ENCODE peak calls at places on chromosomes 11 and 22, in nine cellular contexts. H is ovary, P is CD14-positive monocyte, O is AG09309, E is cardiac fibroblast, J is WTC11, G is endodermal cell, M is fibroblast of pulmonary artery, R is sigmoid colon. T is an unnamed sample.

GRCh38 chr11:120039031-120039430 is 98.9 kb downstream of the TRIM29 start:
- DNase-seq in H (no peak), P (no peak), O (no peak), E (no peak), J (no peak), G (peak), M (no peak), R (no peak), T (no peak)

GRCh38 chr11:130215531-130216220 is 56.1 kb downstream of the ST14 start:
- DNase-seq in H (peak), P (no peak), O (no peak), E (no peak), J (peak), G (peak), M (no peak), R (no peak), T (no peak)

GRCh38 chr11:926341-926916 is 759 bp downstream of the AP2A2 start:
- DNase-seq in H (no peak), P (no peak), O (peak), E (peak), J (no peak), G (peak), M (peak), R (no peak), T (peak)

GRCh38 chr11:86749376-86749775 is 51.0 kb upstream of the PRSS23 start:
- DNase-seq in H (no peak), P (no peak), O (no peak), E (no peak), J (peak), G (peak), M (no peak), R (no peak), T (no peak)

GRCh38 chr11:126080206-126080941 is 17.7 kb upstream of the CDON start:
- DNase-seq in H (no peak), P (no peak), O (no peak), E (peak), J (no peak), G (peak), M (no peak), R (no peak), T (peak)

GRCh38 chr11:127017482-127017881 is 16.9 kb upstream of the KIRREL3 start:
- DNase-seq in H (no peak), P (no peak), O (peak), E (peak), J (peak), G (peak), M (peak), R (no peak), T (peak)

GRCh38 chr22:25494774-25495173 is 69.7 kb upstream of the GRK3 start:
- DNase-seq in H (no peak), P (no peak), O (no peak), E (no peak), J (no peak), G (no peak), M (no peak), R (no peak), T (no peak)

GRCh38 chr11:65478411-65479183 is 20.2 kb upstream of the MALAT1 start:
- DNase-seq in H (peak), P (no peak), O (no peak), E (peak), J (no peak), G (peak), M (peak), R (peak), T (peak)

GRCh38 chr11:33161120-33162005 is at the start of gene CSTF3:
- DNase-seq in H (peak), P (peak), O (peak), E (peak), J (peak), G (peak), M (peak), R (peak), T (peak)

GRCh38 chr11:131041331-131042040 is 125.2 kb upstream of the SNX19 start:
- DNase-seq in H (no peak), P (no peak), O (no peak), E (no peak), J (no peak), G (no peak), M (no peak), R (no peak), T (no peak)

GRCh38 chr11:83571301-83571700 is 285.1 kb upstream of the CCDC90B start:
- DNase-seq in H (no peak), P (no peak), O (peak), E (peak), J (no peak), G (no peak), M (peak), R (no peak), T (peak)

DNA sequence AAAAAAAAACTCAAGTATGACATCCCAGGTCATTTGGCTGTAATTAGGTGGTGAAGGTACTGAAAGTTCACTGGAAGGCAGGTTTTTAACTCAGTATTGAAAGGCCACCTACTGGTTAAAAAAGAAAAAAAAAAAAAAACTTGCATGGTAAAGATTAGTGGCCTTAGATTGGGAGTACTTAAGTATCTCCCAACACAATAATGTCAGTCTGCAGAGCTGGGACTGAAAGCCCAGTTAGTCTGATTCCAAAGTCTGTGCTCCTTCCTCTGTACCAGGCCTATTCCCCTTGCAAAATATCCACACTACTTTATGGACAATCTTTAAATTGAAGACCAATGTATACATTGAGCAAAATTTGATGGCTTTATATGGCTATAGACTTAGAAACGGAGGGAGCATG is 85.5 kb downstream of the NOX4 start:
- DNase-seq in H (no peak), P (no peak), O (no peak), E (peak), J (no peak), G (no peak), M (peak), R (no peak), T (peak)
- TF ChIP-seq CTCF in H (no peak), P (no peak), O (peak), E (peak), J (no peak), G (peak), M (peak), R (no peak), T (peak)

GRCh38 chr11:28017816-28018215 is 90.1 kb downstream of the KIF18A start:
- DNase-seq in H (no peak), P (no peak), O (peak), E (peak), J (no peak), G (no peak), M (peak), R (no peak), T (peak)
- TF ChIP-seq CTCF in H (no peak), P (no peak), O (no peak), E (no peak), J (no peak), G (no peak), M (no peak), R (no peak), T (no peak)

DNA sequence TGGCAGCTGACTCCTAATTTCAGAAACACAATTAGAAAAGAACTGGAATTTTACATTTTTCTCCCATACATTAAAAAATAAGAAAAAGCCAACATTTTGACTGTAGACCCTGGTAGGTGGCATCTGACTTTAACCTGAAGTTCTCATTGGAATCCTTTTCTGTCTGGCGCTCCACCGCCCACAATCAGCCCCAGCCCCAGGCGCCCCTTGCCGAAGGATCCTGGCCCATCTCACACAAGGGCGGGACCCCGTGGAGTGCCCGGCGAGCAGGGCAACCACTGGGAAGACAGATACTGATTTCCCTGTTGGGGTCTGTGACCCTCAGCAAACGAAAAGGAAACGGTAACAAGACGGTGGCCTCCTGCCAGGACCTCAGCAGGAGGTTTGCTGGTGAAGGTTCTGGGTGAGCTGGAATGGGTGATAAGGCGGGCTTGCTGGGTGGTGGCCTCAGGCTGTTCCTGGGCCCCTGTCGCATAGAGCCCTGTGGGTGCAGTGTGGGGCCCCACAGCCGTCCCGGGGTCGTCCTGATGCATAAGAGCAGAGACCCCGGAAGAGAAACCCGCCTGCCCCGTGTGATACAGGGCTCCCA is 15.7 kb downstream of the TSPO start:
- DNase-seq in H (no peak), P (no peak), O (no peak), E (no peak), J (no peak), G (no peak), M (no peak), R (no peak), T (no peak)
- TF ChIP-seq CTCF in H (no peak), P (no peak), O (no peak), E (no peak), J (no peak), G (no peak), M (no peak), R (no peak), T (no peak)

GRCh38 chr22:37473437-37473946 is 12.7 kb downstream of the MFNG start:
- DNase-seq in H (no peak), P (no peak), O (no peak), E (no peak), J (no peak), G (no peak), M (no peak), R (no peak), T (no peak)
- TF ChIP-seq CTCF in H (no peak), P (no peak), O (no peak), E (no peak), J (no peak), G (no peak), M (no peak), R (no peak), T (no peak)

GRCh38 chr11:116837231-116838091 is at the start of gene APOA1:
- DNase-seq in H (peak), P (no peak), O (no peak), E (no peak), J (no peak), G (peak), M (peak), R (peak), T (peak)

GRCh38 chr11:116836648-116837023 is 786 bp downstream of the APOA1 start:
- DNase-seq in H (no peak), P (no peak), O (no peak), E (no peak), J (no peak), G (no peak), M (no peak), R (peak), T (no peak)

GRCh38 chr11:116833816-116834534 is 3.4 kb downstream of the APOA1 start:
- DNase-seq in H (no peak), P (peak), O (no peak), E (no peak), J (no peak), G (no peak), M (no peak), R (no peak), T (no peak)

GRCh38 chr11:116835042-116835772 is 2.2 kb downstream of the APOA1 start:
- DNase-seq in H (no peak), P (peak), O (no peak), E (no peak), J (no peak), G (peak), M (no peak), R (peak), T (no peak)

DNA sequence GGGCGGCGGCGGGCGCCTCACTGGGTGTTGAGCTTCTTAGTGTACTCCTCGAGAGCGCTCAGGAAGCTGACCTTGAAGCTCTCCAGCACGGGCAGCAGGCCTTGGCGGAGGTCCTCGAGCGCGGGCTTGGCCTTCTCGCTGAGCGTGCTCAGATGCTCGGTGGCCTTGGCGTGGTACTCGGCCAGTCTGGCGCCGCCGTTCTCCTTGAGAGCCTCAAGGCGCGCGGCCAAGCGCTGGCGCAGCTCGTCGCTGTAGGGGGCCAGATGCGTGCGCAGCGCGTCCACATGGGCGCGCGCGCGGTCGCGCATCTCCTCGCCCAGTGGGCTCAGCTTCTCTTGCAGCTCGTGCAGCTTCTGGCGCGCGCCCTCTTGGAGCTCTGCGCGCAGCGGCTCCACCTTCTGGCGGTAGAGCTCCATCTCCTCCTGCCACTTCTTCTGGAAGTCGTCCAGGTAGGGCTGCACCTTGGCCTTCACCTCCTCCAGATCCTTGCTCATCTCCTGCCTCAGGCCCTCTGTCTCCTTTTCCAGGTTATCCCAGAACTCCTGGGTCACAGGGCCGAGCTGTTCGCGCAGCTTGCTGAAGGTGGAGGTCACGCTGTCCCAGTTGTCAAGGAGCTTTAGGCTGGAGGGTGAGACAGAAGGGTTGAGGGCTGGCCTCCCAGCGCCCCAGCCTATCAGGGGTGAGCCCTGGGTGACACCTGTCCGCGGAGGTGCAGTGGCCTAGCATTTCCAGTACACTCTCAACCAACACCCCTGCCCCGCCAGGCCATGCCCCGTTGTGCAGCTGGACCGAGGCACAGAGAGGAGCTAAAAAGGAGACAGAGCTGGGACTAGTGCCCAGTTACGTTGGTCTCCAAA is 1.4 kb downstream of the APOA1 start:
- DNase-seq in H (peak), P (peak), O (peak), E (peak), J (peak), G (peak), M (peak), R (peak), T (peak)
- TF ChIP-seq CTCF in H (peak), P (peak), O (peak), E (peak), J (peak), G (peak), M (peak), R (peak), T (peak)

GRCh38 chr22:17806437-17806836 is 32.2 kb upstream of the BID start:
- DNase-seq in H (no peak), P (no peak), O (no peak), E (no peak), J (no peak), G (no peak), M (no peak), R (no peak), T (no peak)
- TF ChIP-seq CTCF in H (no peak), P (no peak), O (no peak), E (no peak), J (no peak), G (no peak), M (no peak), R (no peak), T (no peak)

GRCh38 chr11:67691149-67691548 is 16.7 kb upstream of the ALDH3B2 start:
- DNase-seq in H (no peak), P (no peak), O (no peak), E (peak), J (no peak), G (no peak), M (no peak), R (no peak), T (no peak)
- TF ChIP-seq CTCF in H (no peak), P (no peak), O (peak), E (peak), J (no peak), G (peak), M (peak), R (no peak), T (peak)

GRCh38 chr11:61908730-61909622 is 8.4 kb downstream of the RAB3IL1 start:
- DNase-seq in H (peak), P (peak), O (no peak), E (peak), J (peak), G (no peak), M (no peak), R (peak), T (no peak)

GRCh38 chr11:61905801-61906521 is 11.4 kb downstream of the RAB3IL1 start:
- DNase-seq in H (no peak), P (no peak), O (no peak), E (no peak), J (no peak), G (no peak), M (no peak), R (no peak), T (no peak)

GRCh38 chr11:61906522-61906909 is 10.8 kb downstream of the RAB3IL1 start:
- DNase-seq in H (no peak), P (no peak), O (no peak), E (no peak), J (no peak), G (no peak), M (no peak), R (no peak), T (no peak)

GRCh38 chr11:61907282-61907681 is 10.1 kb downstream of the RAB3IL1 start:
- DNase-seq in H (no peak), P (no peak), O (no peak), E (no peak), J (no peak), G (no peak), M (no peak), R (no peak), T (no peak)

GRCh38 chr11:61907871-61908729 is 9.3 kb downstream of the RAB3IL1 start:
- DNase-seq in H (peak), P (no peak), O (no peak), E (no peak), J (no peak), G (no peak), M (no peak), R (no peak), T (no peak)
- TF ChIP-seq CTCF in H (no peak), P (no peak), O (no peak), E (no peak), J (no peak), G (no peak), M (no peak), R (no peak), T (no peak)

DNA sequence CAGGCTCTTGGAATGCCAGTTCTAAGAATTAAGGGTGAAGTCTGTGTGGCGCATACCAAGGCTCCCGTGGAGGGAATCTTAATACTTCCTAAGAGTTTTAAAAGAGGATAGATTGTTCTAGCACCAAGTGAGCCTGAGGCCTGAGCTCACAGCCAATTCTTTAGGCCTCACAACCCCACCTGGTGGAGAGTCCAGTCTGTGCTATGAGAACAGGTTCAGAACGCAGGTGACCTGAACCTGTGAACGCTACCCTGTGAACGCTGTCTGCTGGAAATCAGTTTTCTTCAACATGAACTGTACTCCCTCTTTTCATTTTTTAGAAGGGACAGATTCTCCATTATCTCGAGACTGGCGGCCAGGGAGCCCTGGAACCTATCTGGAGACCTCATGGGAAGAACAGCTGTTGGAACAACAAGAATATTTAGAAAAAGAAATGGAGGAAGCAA is 43.2 kb upstream of the DLAT start:
- DNase-seq in H (no peak), P (no peak), O (no peak), E (peak), J (peak), G (peak), M (peak), R (no peak), T (peak)
- TF ChIP-seq CTCF in H (no peak), P (peak), O (peak), E (peak), J (peak), G (peak), M (peak), R (peak), T (peak)

GRCh38 chr22:45731041-45731797 is 59.6 kb downstream of the ATXN10 start:
- DNase-seq in H (no peak), P (no peak), O (no peak), E (peak), J (no peak), G (no peak), M (peak), R (no peak), T (peak)
- TF ChIP-seq CTCF in H (no peak), P (no peak), O (no peak), E (no peak), J (no peak), G (no peak), M (no peak), R (no peak), T (no peak)